ENCODE peak calls at places on chromosomes 5 and 9, in nine cellular contexts. G, M, H, C, N, J, P, L and U are unnamed samples.

GRCh38 chr9:105132576-105132975 is 111.9 kb upstream of the SLC44A1 start:
- DNase-seq in C (no peak), P (no peak), N (peak; percentile 62), G (peak; percentile 72), L (no peak), J (no peak), H (no peak), M (peak; percentile 90), U (no peak)

GRCh38 chr9:95087659-95088242 is 229.8 kb downstream of the FANCC start:
- DNase-seq in M (no peak), G (peak; percentile 72), C (no peak), P (no peak), H (peak; percentile 55), N (peak; percentile 45), J (no peak), L (no peak), U (no peak)

GRCh38 chr9:132301521-132301920 is 53.3 kb downstream of the SETX start:
- DNase-seq in H (no peak), M (no peak), J (no peak), N (no peak), G (no peak), C (no peak), P (no peak), L (no peak), U (no peak)

GRCh38 chr9:123536455-123536868 is 180.5 kb downstream of the CRB2 start:
- DNase-seq in P (no peak), H (peak; percentile 62), M (no peak), C (no peak), L (no peak), N (no peak), J (no peak), G (no peak), U (peak; percentile 43)

GRCh38 chr9:37025381-37026084 is 8.5 kb downstream of the PAX5 start:
- DNase-seq in H (no peak), N (peak; percentile 12), C (no peak), M (no peak), L (no peak), P (no peak), G (no peak), J (no peak), U (no peak)

GRCh38 chr9:91727316-91727861 is 222.6 kb downstream of the ROR2 start:
- DNase-seq in N (peak; percentile 50), P (peak; percentile 14), L (no peak), G (peak; percentile 55), J (peak; percentile 87), H (peak; percentile 84), M (peak; percentile 6), C (peak; percentile 39), U (no peak)

GRCh38 chr5:155729684-155730059 is 597.3 kb upstream of the SGCD start:
- DNase-seq in P (no peak), N (no peak), C (no peak), J (no peak), G (no peak), M (no peak), L (no peak), H (no peak), U (no peak)

GRCh38 chr5:9156282-9156681 is 389.6 kb downstream of the SEMA5A start:
- DNase-seq in C (peak; percentile 45), M (peak; percentile 66), N (no peak), P (no peak), H (peak; percentile 20), J (no peak), G (peak; percentile 5), L (no peak), U (no peak)

GRCh38 chr5:27242258-27242626 is 203.9 kb upstream of the CDH9 start:
- DNase-seq in C (no peak), P (no peak), G (no peak), M (no peak), L (no peak), N (no peak), J (no peak), H (no peak), U (no peak)

GRCh38 chr5:143781993-143782520 is 29.9 kb upstream of the HMHB1 start:
- DNase-seq in L (no peak), M (no peak), P (no peak), H (no peak), N (no peak), C (no peak), G (no peak), J (no peak), U (no peak)

GRCh38 chr5:54590824-54591223 is 73.3 kb downstream of the SNX18 start:
- DNase-seq in C (no peak), M (no peak), L (no peak), J (no peak), N (no peak), G (no peak), P (no peak), H (no peak), U (no peak)

GRCh38 chr5:174309131-174309845 is 263.8 kb downstream of the NSG2 start:
- DNase-seq in G (no peak), C (no peak), J (peak; percentile 4), M (no peak), P (no peak), H (no peak), L (no peak), N (no peak), U (no peak)

GRCh38 chr5:59592101-59592500 is 301.4 kb downstream of the PDE4D start:
- DNase-seq in J (no peak), C (no peak), L (no peak), N (peak; percentile 56), P (no peak), H (no peak), M (peak; percentile 51), G (no peak), U (no peak)

GRCh38 chr9:98707158-98708102 is 1.3 kb downstream of the GABBR2 start:
- DNase-seq in P (peak; percentile 32), G (peak; percentile 78), C (no peak), H (peak; percentile 70), N (peak; percentile 72), M (peak; percentile 52), J (peak; percentile 50), L (peak; percentile 76), U (no peak)

GRCh38 chr9:87475463-87475862 is 22.2 kb upstream of the DAPK1 start:
- DNase-seq in P (no peak), N (no peak), L (no peak), H (no peak), J (no peak), M (no peak), G (no peak), C (no peak), U (no peak)

GRCh38 chr5:145834917-145835838 is at the start of gene PRELID2:
- DNase-seq in M (peak; percentile 84), N (peak; percentile 94), G (peak; percentile 88), P (peak; percentile 74), H (peak; percentile 65), L (peak; percentile 43), C (peak; percentile 86), J (no peak), U (peak; percentile 27)